ENCODE peak calls at places on chromosomes 7 and 10, in five cellular contexts. Q is HepG2, F is GM12878, X is Karpas-422, I is H1. Z is an unnamed sample.
A peak's percentile ranks its signal among the peaks of the same experiment; 100 is the strongest.

GRCh38 chr7:40474790-40475680 is 340.2 kb downstream of the SUGCT start:
- DNase-seq in Q (no peak), I (no peak), X (no peak), F (peak; percentile 31), Z (no peak)

GRCh38 chr7:266851-267840 is 22.8 kb upstream of the FOXL3 start:
- DNase-seq in X (no peak), F (no peak), Q (peak; percentile 17), I (peak; percentile 88), Z (no peak)

GRCh38 chr10:16392661-16393060 is 44.1 kb upstream of the PTER start:
- DNase-seq in F (no peak), X (no peak), I (no peak), Q (no peak), Z (no peak)

GRCh38 chr7:26900283-26900682 is 35.9 kb upstream of the SKAP2 start:
- DNase-seq in Q (no peak), X (no peak), F (no peak), I (no peak), Z (no peak)

GRCh38 chr7:46201966-46202365 is 280.9 kb upstream of the IGFBP3 start:
- DNase-seq in Q (no peak), F (no peak), X (no peak), I (no peak), Z (no peak)

GRCh38 chr10:132699411-132700167 is 86.4 kb downstream of the NKX6-2 start:
- DNase-seq in F (no peak), I (no peak), Q (no peak), X (no peak), Z (no peak)

GRCh38 chr7:41817386-41817785 is 114.5 kb upstream of the INHBA start:
- DNase-seq in F (no peak), I (no peak), Q (no peak), X (no peak), Z (peak; percentile 84)

GRCh38 chr10:113897693-113898618 is 43.5 kb downstream of the NHLRC2 start:
- DNase-seq in I (no peak), X (no peak), F (no peak), Q (no peak), Z (no peak)

GRCh38 chr10:69721690-69722310 is 79.9 kb upstream of the COL13A1 start:
- DNase-seq in F (no peak), Q (no peak), I (no peak), X (no peak), Z (no peak)

GRCh38 chr7:101432316-101432715 is 69.6 kb downstream of the COL26A1 start:
- DNase-seq in F (no peak), X (no peak), I (no peak), Q (no peak), Z (no peak)

GRCh38 chr10:110212119-110213006 is 5.0 kb downstream of the MXI1 start:
- DNase-seq in F (no peak), Q (no peak), X (peak; percentile 54), I (peak; percentile 40), Z (no peak)

GRCh38 chr10:72759584-72759983 is 67.6 kb downstream of the MCU start:
- DNase-seq in F (no peak), Q (no peak), X (no peak), I (no peak), Z (no peak)

GRCh38 chr10:61628875-61629513 is 33.7 kb upstream of the CABCOCO1 start:
- DNase-seq in Q (peak; percentile 7), I (no peak), F (no peak), X (no peak), Z (peak; percentile 97)

DNA sequence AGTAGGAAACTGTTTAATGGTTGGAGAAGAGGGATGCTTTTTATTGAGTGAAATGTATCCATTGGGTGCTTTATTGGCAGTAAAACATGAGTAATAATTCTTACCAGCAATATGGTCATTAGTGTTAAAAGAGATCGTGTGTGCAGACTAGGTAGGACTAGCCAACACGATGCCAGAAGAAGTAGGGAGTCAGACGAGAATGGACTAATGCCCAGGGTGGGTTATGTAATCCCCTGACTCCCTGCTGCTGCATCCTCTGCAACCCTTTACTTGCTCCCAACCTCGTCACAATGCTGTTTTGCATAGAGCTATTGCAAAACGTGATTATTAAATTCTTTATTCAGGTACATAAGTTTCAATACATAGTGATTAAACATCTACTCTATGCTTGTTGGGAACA is 1213.7 kb downstream of the GATA3 start:
- DNase-seq in I (no peak), Q (no peak), F (no peak), X (no peak), Z (no peak)
- H3K4me2 ChIP-seq in I (no peak overlapping the region), Q (no peak overlapping the region), F (no peak overlapping the region), X (no peak overlapping the region), Z (no peak overlapping the region)

DNA sequence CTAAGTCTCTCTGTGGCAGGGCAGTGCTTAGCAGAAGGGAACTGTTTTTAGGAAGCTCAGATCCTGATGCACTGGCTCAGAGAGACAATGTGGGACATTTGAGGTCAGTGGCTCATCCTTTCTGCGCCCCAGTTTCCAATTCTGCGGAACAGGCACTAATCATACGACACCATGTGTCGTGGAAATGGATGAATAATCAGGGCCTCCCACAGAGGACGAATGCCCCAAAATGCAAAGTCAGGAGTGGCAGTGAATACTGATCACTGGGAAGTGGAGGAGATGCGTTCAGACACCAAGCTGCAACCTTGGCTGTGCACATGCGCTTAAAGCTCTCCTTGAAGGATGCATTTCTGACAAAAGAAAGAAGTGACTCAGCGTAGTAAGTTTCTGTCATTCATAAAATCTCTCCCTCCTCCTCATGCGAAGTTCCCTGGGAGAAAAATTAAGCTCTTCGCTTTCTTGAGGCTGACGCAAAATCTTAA is 21.9 kb upstream of the ECHDC3 start:
- DNase-seq in Q (no peak), X (no peak), I (no peak), F (no peak), Z (no peak)
- H3K27me3 ChIP-seq in Q (no peaks in the 10 kb centered on the region), X (no peaks in the 10 kb centered on the region), I (no peaks in the 10 kb centered on the region), F (no peaks in the 10 kb centered on the region), Z (peaks cover 4% of the 10 kb centered on the region)

DNA sequence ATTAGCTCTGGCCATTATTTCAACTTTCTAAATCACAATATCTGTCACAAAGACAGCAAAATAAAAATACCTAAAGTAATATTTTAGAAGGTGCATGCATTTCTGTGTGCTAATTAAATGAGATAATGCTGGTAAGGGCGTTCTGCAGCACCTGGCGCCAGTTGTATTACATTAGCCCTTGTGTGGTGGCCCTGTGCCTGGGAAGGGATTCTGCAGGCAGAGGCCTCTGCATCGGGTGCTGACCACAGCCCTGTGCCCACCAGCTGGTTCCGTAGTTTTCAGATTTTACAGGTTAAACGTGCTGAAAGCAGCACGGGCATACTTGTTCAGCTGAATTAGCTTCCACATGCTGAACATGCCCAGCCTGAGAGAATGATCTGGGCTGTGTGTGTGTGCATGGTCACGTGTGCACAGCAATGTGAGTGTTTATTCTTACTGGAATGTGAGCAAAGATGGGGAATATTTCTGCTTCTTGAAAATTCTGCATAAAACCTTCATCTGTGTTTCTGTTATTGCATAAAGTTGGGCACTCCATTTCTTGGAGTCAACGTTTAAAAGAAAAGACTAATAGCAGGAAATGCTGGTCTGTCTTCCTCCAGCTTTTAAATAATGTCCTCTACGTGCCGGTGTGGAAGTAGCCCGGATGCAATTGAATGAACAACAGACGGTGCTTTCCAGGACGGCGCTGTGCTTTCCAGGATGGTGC is 157.8 kb upstream of the PRKCQ start:
- DNase-seq in I (no peak), Q (no peak), F (no peak), X (no peak), Z (peak; percentile 40)
- H2AFZ ChIP-seq in I (peak overlapping the region; percentile 45), Q (no peak overlapping the region), F (no peak overlapping the region), X (no peak overlapping the region), Z (peak overlapping the region; percentile 18)

DNA sequence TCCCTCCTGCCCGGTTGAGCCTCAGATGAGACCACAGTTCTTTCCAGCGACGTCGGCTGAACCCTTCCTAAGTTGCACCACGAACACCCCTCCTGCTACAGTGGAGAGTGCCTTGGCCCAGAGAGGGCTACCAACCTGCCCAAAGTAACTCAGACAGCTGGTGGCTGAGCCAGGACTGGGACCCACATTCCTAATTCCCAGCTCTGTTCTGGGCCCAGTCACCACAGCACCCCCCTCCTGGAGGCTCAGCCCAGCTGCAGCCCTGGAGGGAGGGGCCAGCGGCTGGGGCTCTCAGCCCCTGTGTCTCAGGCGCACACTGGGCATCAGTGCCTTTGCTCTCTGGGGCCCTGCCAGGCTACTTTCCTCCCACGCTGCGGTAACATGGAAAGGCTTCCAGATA is 10.6 kb downstream of the ATP6V1F start:
- DNase-seq in I (no peak), F (no peak), X (no peak), Q (no peak), Z (no peak)
- H3K4me2 ChIP-seq in I (no peak overlapping the region), F (no peak overlapping the region), X (no peak overlapping the region), Q (no peak overlapping the region), Z (no peak overlapping the region)

GRCh38 chr7:96085953-96086352 is 235.9 kb downstream of the SLC25A13 start:
- DNase-seq in X (no peak), I (no peak), Q (no peak), F (no peak), Z (no peak)
- H3K27me3 ChIP-seq in X (no peaks in the 10 kb centered on the region), I (no peaks in the 10 kb centered on the region), Q (no peaks in the 10 kb centered on the region), F (no peaks in the 10 kb centered on the region), Z (no peaks in the 10 kb centered on the region)

DNA sequence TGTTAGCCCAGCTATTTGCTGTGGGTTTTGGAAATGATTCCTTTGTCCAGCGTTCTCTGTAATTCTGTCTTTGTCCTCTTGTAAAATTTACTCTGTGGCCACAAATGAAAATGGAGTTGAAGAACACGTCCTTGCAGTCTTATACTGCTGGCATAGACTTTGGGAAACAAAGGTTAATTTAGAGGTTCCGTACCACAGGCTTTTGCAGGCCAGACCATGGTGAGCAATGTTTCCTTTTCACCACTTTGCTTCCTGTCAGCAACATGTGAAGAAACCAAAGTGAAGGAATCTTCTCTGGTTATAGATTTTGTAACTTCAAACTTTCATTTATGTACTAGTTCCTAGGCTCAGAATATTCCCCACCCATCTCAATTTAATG is 488.5 kb downstream of the MDFIC start:
- DNase-seq in X (no peak), Q (no peak), F (no peak), I (no peak), Z (no peak)
- H2AFZ ChIP-seq in X (no peak overlapping the region), Q (no peak overlapping the region), F (no peak overlapping the region), I (peak overlapping the region; percentile 61), Z (no peak overlapping the region)

GRCh38 chr7:114415054-114415997 is 711 bp downstream of the FOXP2 start:
- DNase-seq in I (no peak), F (no peak), X (no peak), Q (no peak), Z (no peak)
- H3K4me2 ChIP-seq in I (peak overlapping the region; percentile 2), F (no peak overlapping the region), X (no peak overlapping the region), Q (peak overlapping the region; percentile 81), Z (peak overlapping the region; percentile 88)

Z was measured in astrocyte.